ENCODE peak calls at places on chromosomes 11 and 22, in nine cellular contexts. N, O, S, H, F, W, Y, R and L are unnamed samples. For H3K27me3 and H3K4me1, the result is how much of the 10 kb centered on the place peaks cover.

GRCh38 chr22:38418589-38418988 is 36.4 kb downstream of the KCNJ4 start:
- DNase-seq in R (no peak), W (no peak), H (peak), F (peak), N (no peak), O (no peak), Y (no peak), S (no peak), L (no peak)

GRCh38 chr11:26230021-26230420 is 101.9 kb upstream of the ANO3 start:
- DNase-seq in Y (no peak), H (no peak), W (no peak), N (no peak), O (no peak), F (no peak), S (no peak), R (no peak), L (no peak)

GRCh38 chr11:126112547-126112946 is 49.9 kb upstream of the CDON start:
- DNase-seq in S (peak), W (peak), R (no peak), H (peak), O (no peak), Y (no peak), F (peak), N (no peak), L (peak)

GRCh38 chr11:6604081-6604626 is 580 bp downstream of the ILK start:
- DNase-seq in O (peak), N (peak), H (peak), R (peak), W (peak), S (no peak), Y (no peak), F (peak), L (no peak)

GRCh38 chr11:11519184-11519583 is 102.6 kb downstream of the GALNT18 start:
- DNase-seq in W (no peak), H (no peak), F (no peak), R (peak), S (no peak), N (no peak), Y (no peak), O (no peak), L (no peak)

GRCh38 chr11:127825185-127825584 is 762.2 kb downstream of the ETS1 start:
- DNase-seq in Y (no peak), O (no peak), R (no peak), S (no peak), F (no peak), N (no peak), H (no peak), W (no peak), L (no peak)

GRCh38 chr22:34878996-34879395 is 187.0 kb upstream of the ISX start:
- DNase-seq in N (no peak), S (no peak), H (no peak), R (no peak), W (no peak), F (no peak), O (no peak), Y (no peak), L (no peak)

GRCh38 chr11:67071420-67072284 is 15.0 kb downstream of the RHOD start:
- DNase-seq in Y (no peak), H (peak), F (peak), R (peak), S (peak), W (peak), O (peak), N (peak), L (peak)

GRCh38 chr11:121958323-121958977 is 157.6 kb downstream of the BLID start:
- DNase-seq in N (no peak), Y (no peak), R (no peak), F (no peak), O (no peak), W (no peak), S (no peak), H (no peak), L (no peak)

GRCh38 chr11:98153752-98154151 is 867.0 kb upstream of the CNTN5 start:
- DNase-seq in R (no peak), F (no peak), O (no peak), S (no peak), Y (no peak), H (no peak), N (no peak), W (no peak), L (no peak)

GRCh38 chr11:133810179-133810550 is 35.1 kb downstream of the SPATA19 start:
- DNase-seq in R (no peak), N (no peak), S (no peak), O (no peak), F (no peak), H (no peak), W (no peak), Y (no peak), L (no peak)

GRCh38 chr11:121890377-121890776 is 225.6 kb downstream of the BLID start:
- DNase-seq in F (no peak), O (no peak), R (no peak), H (no peak), W (no peak), N (no peak), S (no peak), Y (no peak), L (peak)

GRCh38 chr11:126930100-126930841 is 70.3 kb downstream of the KIRREL3 start:
- DNase-seq in S (no peak), F (no peak), Y (no peak), R (no peak), W (no peak), H (no peak), N (no peak), O (no peak), L (no peak)

GRCh38 chr11:6612816-6613136 is 760 bp upstream of the TAF10 start:
- DNase-seq in S (no peak), R (peak), H (peak), Y (no peak), W (no peak), O (no peak), F (no peak), N (no peak), L (no peak)

GRCh38 chr22:42732071-42732470 is 11.4 kb upstream of the A4GALT start:
- DNase-seq in H (no peak), F (no peak), N (peak), R (no peak), O (no peak), Y (no peak), S (no peak), W (no peak), L (no peak)

GRCh38 chr11:95514386-95515145 is 275.0 kb downstream of the FAM76B start:
- DNase-seq in N (no peak), S (no peak), H (no peak), O (no peak), F (no peak), W (no peak), Y (no peak), R (no peak), L (no peak)

GRCh38 chr11:123188508-123189165 is 6.4 kb downstream of the CLMP start:
- DNase-seq in H (no peak), Y (no peak), W (no peak), R (no peak), F (no peak), O (no peak), S (no peak), N (peak), L (peak)

GRCh38 chr11:102603091-102603490 is 22.0 kb downstream of the MMP20 start:
- DNase-seq in S (no peak), R (no peak), Y (no peak), O (no peak), H (no peak), F (no peak), W (peak), N (peak), L (peak)

GRCh38 chr11:102600666-102601065 is 24.5 kb downstream of the MMP20 start:
- DNase-seq in Y (no peak), O (no peak), F (no peak), S (no peak), H (no peak), N (no peak), W (no peak), R (no peak), L (no peak)

GRCh38 chr11:102604011-102604410 is 21.1 kb downstream of the MMP20 start:
- DNase-seq in R (no peak), F (no peak), O (no peak), H (no peak), N (no peak), S (no peak), Y (no peak), W (no peak), L (no peak)

GRCh38 chr11:102604875-102605274 is 20.3 kb downstream of the MMP20 start:
- DNase-seq in H (no peak), N (no peak), S (no peak), F (no peak), W (no peak), Y (no peak), R (no peak), O (no peak), L (no peak)

GRCh38 chr11:102603576-102603975 is 21.6 kb downstream of the MMP20 start:
- DNase-seq in F (no peak), N (no peak), O (no peak), S (no peak), R (no peak), W (no peak), H (no peak), Y (no peak), L (no peak)
- H3K27ac ChIP-seq in F (no peak), N (no peak), O (no peak), S (peak), R (no peak), W (peak), H (no peak), Y (no peak), L (peak)

DNA sequence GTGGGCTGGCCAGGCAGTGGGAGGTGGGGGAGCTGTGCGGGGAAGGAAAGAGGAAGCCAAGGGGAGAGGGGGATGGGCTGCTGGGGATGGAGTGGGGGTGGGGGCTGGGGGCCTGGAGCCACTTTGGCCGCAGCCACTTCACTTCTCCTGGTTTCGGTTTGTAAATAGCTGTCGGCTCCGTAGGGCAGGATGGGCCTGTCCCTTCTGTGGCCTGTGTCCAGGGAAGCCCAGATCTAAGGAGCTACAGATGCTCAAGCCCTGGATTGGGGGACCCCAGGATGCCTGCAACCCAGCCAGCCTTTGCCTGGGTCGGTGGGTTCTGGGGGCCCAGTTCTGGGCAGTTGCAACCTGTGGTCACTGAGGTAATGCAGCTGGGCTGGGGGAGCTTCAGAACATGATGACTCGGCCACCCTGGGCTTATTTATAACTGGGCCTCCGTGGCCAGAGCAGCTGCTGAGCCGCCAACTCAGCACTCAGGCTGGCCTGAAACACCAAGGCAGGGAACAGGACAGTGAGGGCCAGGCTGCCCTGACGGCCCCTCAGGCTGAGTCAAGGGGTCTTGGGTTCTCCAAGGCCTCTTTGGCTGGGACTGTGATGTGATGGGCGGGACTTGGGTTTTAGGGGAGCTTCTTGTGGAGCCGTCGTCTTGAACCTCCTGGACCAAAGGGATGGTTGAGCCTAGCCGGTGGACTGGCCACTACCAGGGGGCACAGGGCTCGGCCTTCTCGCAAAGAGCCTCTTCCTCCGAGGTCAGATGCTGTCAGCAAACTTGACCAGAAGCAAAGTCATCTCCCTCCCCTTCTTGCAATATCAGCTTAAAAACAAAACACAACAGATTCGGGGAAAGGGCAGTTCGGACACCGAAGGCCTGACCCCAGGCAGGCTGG is 15.0 kb upstream of the SLC39A13 start:
- DNase-seq in Y (no peak), H (peak), N (peak), O (no peak), W (peak), S (peak), F (peak), R (peak), L (peak)
- H3K27me3 ChIP-seq in Y (under half), H (under half), N (under half), O (under half), W (under half), S (under half), F (under half), R (under half), L (under half)

GRCh38 chr11:693887-694562 is 997 bp downstream of the DEAF1 start:
- DNase-seq in F (no peak), Y (no peak), N (no peak), H (peak), R (no peak), S (no peak), O (no peak), W (peak), L (peak)

GRCh38 chr11:694563-695331 is at the start of gene DEAF1:
- DNase-seq in S (peak), O (peak), Y (peak), W (peak), N (peak), R (peak), H (peak), F (peak), L (peak)

GRCh38 chr11:693415-693831 is 1.6 kb downstream of the DEAF1 start:
- DNase-seq in Y (no peak), O (no peak), N (peak), S (no peak), H (peak), F (no peak), R (no peak), W (no peak), L (no peak)

GRCh38 chr11:691710-692590 is 3.1 kb downstream of the DEAF1 start:
- DNase-seq in F (no peak), R (no peak), Y (no peak), O (no peak), N (peak), W (no peak), H (no peak), S (no peak), L (no peak)

DNA sequence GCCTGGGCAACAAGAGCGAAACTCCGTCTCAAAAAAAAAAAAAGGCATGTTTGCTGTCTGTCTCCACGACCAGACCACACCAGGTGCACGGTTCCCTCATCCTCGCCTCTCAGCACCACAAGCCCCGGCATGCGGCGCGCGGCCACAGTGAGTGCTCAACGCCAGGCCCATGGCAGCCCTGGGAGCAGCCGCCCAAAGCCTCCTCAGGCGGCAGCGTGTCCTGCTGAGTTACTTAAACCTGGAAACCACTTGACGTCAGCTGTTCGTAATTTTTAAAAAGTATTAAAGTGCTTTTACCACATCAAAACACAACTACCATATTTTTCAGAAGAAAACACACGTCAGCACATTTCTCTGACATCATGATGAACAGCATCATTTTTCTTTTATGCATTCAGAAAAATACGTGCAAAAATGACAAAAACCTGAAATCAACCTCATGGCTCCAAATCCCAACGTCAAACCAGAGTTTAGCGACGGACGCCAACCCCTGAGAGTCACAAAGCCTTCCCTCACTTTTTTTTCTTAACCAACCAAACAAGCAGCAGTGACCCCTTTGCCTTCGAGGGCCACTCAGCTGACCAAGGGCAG is 2.1 kb downstream of the DEAF1 start:
- DNase-seq in H (peak), W (peak), F (no peak), N (no peak), R (no peak), Y (no peak), S (no peak), O (peak), L (no peak)
- H3K4me1 ChIP-seq in H (half or more), W (under half), F (under half), N (under half), R (half or more), Y (under half), S (half or more), O (under half), L (under half)

GRCh38 chr11:110085255-110085838 is 7.8 kb upstream of the ZC3H12C start:
- DNase-seq in F (no peak), Y (no peak), H (no peak), O (no peak), S (no peak), W (no peak), N (no peak), R (no peak), L (no peak)
- H3K27ac ChIP-seq in F (no peak), Y (no peak), H (no peak), O (no peak), S (no peak), W (no peak), N (peak), R (no peak), L (no peak)

GRCh38 chr11:19508166-19508565 is 204.5 kb upstream of the NAV2 start:
- DNase-seq in W (no peak), Y (no peak), F (peak), O (no peak), S (no peak), R (peak), H (no peak), N (no peak), L (no peak)
- H3K27me3 ChIP-seq in W (under half), Y (under half), F (under half), O (under half), S (under half), R (under half), H (under half), N (under half), L (under half)

GRCh38 chr11:1863352-1864215 is 10.7 kb downstream of the LSP1 start:
- DNase-seq in F (peak), Y (peak), S (peak), N (peak), O (no peak), H (peak), W (peak), R (peak), L (peak)

GRCh38 chr11:1864216-1864615 is 11.3 kb downstream of the LSP1 start:
- DNase-seq in O (no peak), S (peak), N (no peak), Y (no peak), H (peak), W (no peak), R (no peak), F (no peak), L (peak)

GRCh38 chr11:1866776-1867175 is 13.9 kb downstream of the LSP1 start:
- DNase-seq in W (no peak), H (peak), F (no peak), Y (no peak), R (no peak), O (no peak), N (no peak), S (peak), L (peak)

GRCh38 chr11:1866226-1866625 is 13.3 kb downstream of the LSP1 start:
- DNase-seq in R (no peak), F (no peak), Y (no peak), N (no peak), H (peak), S (peak), O (no peak), W (no peak), L (peak)

DNA sequence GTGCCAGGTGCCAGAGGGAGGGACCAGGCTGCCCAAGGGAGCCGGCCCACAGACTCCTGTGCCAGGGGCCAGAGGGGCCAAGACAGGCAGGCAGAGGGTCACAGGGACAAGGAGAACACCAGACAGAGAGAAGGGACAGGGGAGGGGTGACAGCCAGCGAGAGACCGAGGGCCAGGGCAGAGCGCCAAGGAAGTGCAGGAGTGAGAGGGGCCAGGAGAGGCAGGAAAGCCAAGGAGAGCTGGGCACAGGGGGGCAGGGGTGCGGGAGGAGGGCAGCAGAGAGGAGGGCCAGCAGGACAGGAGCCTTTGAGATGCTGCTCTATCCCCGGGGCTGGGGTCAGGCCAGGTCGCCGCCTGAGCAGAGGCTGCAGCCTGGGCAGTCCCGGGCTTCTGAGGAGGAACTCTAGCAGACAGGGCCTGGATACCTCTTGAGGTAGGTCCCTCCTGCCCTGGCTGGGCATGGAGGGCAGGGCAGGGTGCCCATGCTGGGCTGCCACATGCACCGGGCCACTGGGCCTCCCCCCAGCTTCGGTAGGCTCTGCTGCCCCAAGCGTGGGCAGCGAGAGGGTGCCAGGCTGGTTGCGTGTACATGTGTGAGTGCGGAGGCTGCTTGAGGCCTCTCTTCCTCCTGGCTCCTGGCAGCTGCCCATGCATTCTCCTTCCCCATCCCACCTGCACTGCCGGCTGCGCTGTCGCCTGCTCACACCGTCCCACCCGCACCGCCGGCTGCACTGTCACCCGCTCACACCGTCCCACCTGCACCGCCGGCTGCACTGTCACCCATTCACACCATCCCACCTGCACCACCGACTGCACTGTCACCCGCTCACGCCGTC is 12.2 kb downstream of the LSP1 start:
- DNase-seq in F (no peak), S (peak), N (no peak), Y (no peak), H (peak), O (no peak), W (no peak), R (no peak), L (peak)
- H3K4me1 ChIP-seq in F (under half), S (half or more), N (under half), Y (under half), H (half or more), O (under half), W (under half), R (under half), L (under half)

GRCh38 chr22:36017661-36018091 is 10.9 kb downstream of the RBFOX2 start:
- DNase-seq in N (no peak), O (no peak), H (no peak), R (no peak), Y (no peak), F (no peak), W (no peak), S (no peak), L (no peak)

GRCh38 chr22:36015155-36015805 is 13.3 kb downstream of the RBFOX2 start:
- DNase-seq in N (no peak), Y (no peak), H (no peak), W (no peak), F (no peak), R (no peak), O (no peak), S (no peak), L (no peak)

GRCh38 chr22:36016656-36017055 is 12.0 kb downstream of the RBFOX2 start:
- DNase-seq in W (no peak), S (no peak), O (no peak), R (no peak), F (no peak), N (no peak), H (no peak), Y (no peak), L (no peak)

GRCh38 chr22:36014539-36015072 is 14.0 kb downstream of the RBFOX2 start:
- DNase-seq in R (no peak), F (no peak), S (no peak), N (no peak), Y (no peak), W (no peak), H (no peak), O (no peak), L (no peak)

GRCh38 chr22:36015806-36016519 is 12.7 kb downstream of the RBFOX2 start:
- DNase-seq in W (no peak), F (no peak), N (no peak), H (no peak), O (no peak), R (no peak), S (no peak), Y (no peak), L (no peak)
- H3K27ac ChIP-seq in W (no peak), F (peak), N (no peak), H (no peak), O (no peak), R (no peak), S (peak), Y (peak), L (no peak)

GRCh38 chr22:44585559-44586121 is 87.6 kb upstream of the RTL6 start:
- DNase-seq in Y (no peak), F (no peak), O (no peak), W (no peak), S (peak), R (no peak), H (peak), N (no peak), L (no peak)
- H3K27me3 ChIP-seq in Y (under half), F (under half), O (under half), W (under half), S (under half), R (under half), H (under half), N (under half), L (under half)